ENCODE peak calls at places on chromosomes 2 and 18, in seven cellular contexts. P is neuronal stem cell, F is tibial artery, Q is right cardiac atrium, B is IMR-90, K is upper lobe of right lung, A is prostate gland. D is an unnamed sample.

GRCh38 chr18:45248240-45248903 is 366.9 kb upstream of the SLC14A2 start:
- DNase-seq in F (peak; percentile 64), K (no peak), B (peak; percentile 81), A (peak; percentile 51), Q (peak; percentile 42), P (no peak), D (peak; percentile 69)

GRCh38 chr18:61039251-61039650 is 294.0 kb upstream of the CDH20 start:
- DNase-seq in F (no peak), K (no peak), P (no peak), A (no peak), Q (no peak), B (no peak), D (no peak)

GRCh38 chr2:223772363-223772762 is 65.0 kb downstream of the AP1S3 start:
- DNase-seq in P (no peak), A (no peak), Q (no peak), F (no peak), B (no peak), K (no peak), D (no peak)

GRCh38 chr18:2908946-2909335 is 62.1 kb downstream of the EMILIN2 start:
- DNase-seq in B (no peak), K (no peak), A (no peak), Q (no peak), P (no peak), F (no peak), D (no peak)

GRCh38 chr2:219269362-219270054 is 9.7 kb upstream of the DNAJB2 start:
- DNase-seq in K (peak; percentile 69), A (no peak), F (no peak), P (no peak), B (no peak), Q (peak; percentile 48), D (no peak)

GRCh38 chr2:75238670-75239330 is 39.5 kb upstream of the TACR1 start:
- DNase-seq in F (no peak), B (peak; percentile 93), P (no peak), A (no peak), Q (no peak), K (no peak), D (peak; percentile 45)

GRCh38 chr2:225693259-225693658 is 293.7 kb downstream of the NYAP2 start:
- DNase-seq in A (no peak), B (no peak), P (no peak), K (no peak), F (no peak), Q (no peak), D (no peak)

GRCh38 chr2:133107436-133107835 is 437.4 kb upstream of the LYPD1 start:
- DNase-seq in B (no peak), Q (peak; percentile 30), P (no peak), F (no peak), K (no peak), A (no peak), D (no peak)

GRCh38 chr2:150212722-150213171 is 274.7 kb downstream of the RND3 start:
- DNase-seq in Q (no peak), B (peak; percentile 77), A (no peak), K (no peak), P (no peak), F (no peak), D (peak; percentile 17)

GRCh38 chr2:202566286-202566685 is 68.5 kb upstream of the FAM117B start:
- DNase-seq in F (no peak), P (no peak), Q (no peak), A (no peak), B (no peak), K (no peak), D (no peak)

GRCh38 chr2:73897240-73897583 is 4.4 kb downstream of the ACTG2 start:
- DNase-seq in A (no peak), F (no peak), P (no peak), K (no peak), B (no peak), Q (no peak), D (no peak)

GRCh38 chr2:33666879-33667278 is 67.8 kb upstream of the FAM98A start:
- DNase-seq in A (no peak), B (no peak), F (no peak), K (no peak), P (no peak), Q (no peak), D (no peak)

GRCh38 chr2:178205853-178206516 is 11.7 kb downstream of the OSBPL6 start:
- DNase-seq in A (no peak), P (no peak), B (peak; percentile 80), Q (no peak), K (no peak), F (no peak), D (peak; percentile 65)

GRCh38 chr18:50469380-50469781 is 90.5 kb upstream of the MAPK4 start:
- DNase-seq in B (no peak), Q (peak; percentile 62), F (peak; percentile 32), P (no peak), K (no peak), A (no peak), D (no peak)

GRCh38 chr2:79512442-79513401 is at the start of gene CTNNA2:
- DNase-seq in Q (peak; percentile 65), A (no peak), B (no peak), K (peak; percentile 69), P (peak; percentile 95), F (no peak), D (no peak)

GRCh38 chr18:22238036-22238435 is 68.6 kb downstream of the GATA6 start:
- DNase-seq in K (no peak), F (no peak), B (no peak), Q (no peak), P (no peak), A (no peak), D (no peak)

GRCh38 chr2:170284205-170284604 is 106.3 kb downstream of the MYO3B start:
- DNase-seq in B (no peak), F (no peak), Q (no peak), A (no peak), K (no peak), P (no peak), D (no peak)

GRCh38 chr2:3459185-3460015 is 59.9 kb downstream of the ADI1 start:
- DNase-seq in Q (peak; percentile 83), K (peak; percentile 91), F (no peak), B (no peak), P (no peak), A (no peak), D (no peak)

GRCh38 chr2:25960920-25961319 is 21.4 kb downstream of the KIF3C start:
- DNase-seq in K (no peak), B (peak; percentile 63), F (no peak), P (no peak), Q (no peak), A (no peak), D (peak; percentile 31)

GRCh38 chr18:4854664-4855063 is 342.4 kb downstream of the AKAIN1 start:
- DNase-seq in F (no peak), K (no peak), Q (no peak), P (no peak), B (no peak), A (no peak), D (no peak)
- H3K4me3 ChIP-seq in F (no peak overlapping the region), K (no peak overlapping the region), Q (no peak overlapping the region), P (no peak overlapping the region), B (no peak overlapping the region), A (no peak overlapping the region), D (no peak overlapping the region)

DNA sequence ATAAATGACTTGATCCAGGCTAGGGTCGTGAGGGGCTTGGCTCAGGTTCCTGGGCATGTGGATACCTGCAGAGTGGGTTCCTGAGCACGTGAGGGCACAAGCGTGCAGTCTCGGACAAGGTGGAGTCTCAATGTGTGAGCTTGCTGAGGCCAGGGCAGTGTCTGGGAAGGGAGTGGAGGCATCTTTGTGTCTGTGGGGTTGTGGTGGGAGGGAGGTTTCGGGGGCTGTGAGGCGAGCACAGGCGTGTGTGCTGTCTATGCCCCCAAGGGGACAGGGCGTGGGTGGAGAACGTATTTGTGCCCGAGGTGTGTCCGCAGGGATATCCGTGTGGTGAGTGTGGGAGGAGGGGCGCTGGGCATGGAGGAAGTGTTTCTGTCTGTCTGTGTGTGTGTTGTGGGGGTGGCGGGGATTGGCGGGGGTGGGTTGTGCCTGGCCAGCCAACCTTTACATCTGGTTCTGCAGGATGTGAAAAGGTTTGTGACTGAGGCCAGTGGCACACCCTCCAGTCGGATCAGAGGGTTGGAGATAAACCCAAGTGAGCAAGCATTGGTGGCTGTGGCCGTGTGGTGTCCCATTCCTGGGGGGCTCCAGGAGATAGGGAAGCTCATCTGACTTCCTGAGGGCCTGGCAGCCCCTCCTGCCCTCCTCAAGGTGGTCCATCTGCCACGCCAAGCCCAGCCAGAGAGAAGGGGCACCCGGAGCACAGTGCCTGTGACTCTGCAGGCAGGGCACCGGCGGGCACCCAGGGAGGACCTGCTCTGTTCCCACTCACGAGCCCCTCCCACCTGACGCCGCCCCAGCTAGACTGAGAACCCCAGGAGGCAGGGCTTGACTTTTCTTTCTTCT is 57.1 kb downstream of the ZFP36L2 start:
- DNase-seq in K (peak; percentile 77), P (no peak), F (no peak), A (peak; percentile 72), B (no peak), Q (peak; percentile 65), D (no peak)
- H3K27ac ChIP-seq in K (peak overlapping the region; percentile 74), P (no peak overlapping the region), F (no peak overlapping the region), A (peak overlapping the region; percentile 75), B (peak overlapping the region; percentile 16), Q (peak overlapping the region; percentile 3), D (no peak overlapping the region)

GRCh38 chr18:58556333-58557012 is 72.4 kb downstream of the ALPK2 start:
- DNase-seq in P (peak; percentile 50), A (no peak), K (no peak), Q (peak; percentile 76), F (no peak), B (no peak), D (no peak)
- H3K4me3 ChIP-seq in P (no peak overlapping the region), A (no peak overlapping the region), K (no peak overlapping the region), Q (no peak overlapping the region), F (no peak overlapping the region), B (no peak overlapping the region), D (no peak overlapping the region)

GRCh38 chr2:37786854-37787253 is 115.4 kb upstream of the CDC42EP3 start:
- DNase-seq in K (no peak), Q (no peak), A (peak; percentile 84), P (no peak), B (no peak), F (no peak), D (no peak)

GRCh38 chr2:37784071-37784758 is 112.8 kb upstream of the CDC42EP3 start:
- DNase-seq in Q (no peak), K (no peak), F (no peak), P (no peak), A (no peak), B (no peak), D (no peak)

GRCh38 chr2:37784759-37785149 is 113.3 kb upstream of the CDC42EP3 start:
- DNase-seq in F (no peak), B (no peak), P (no peak), K (no peak), Q (no peak), A (no peak), D (no peak)

GRCh38 chr2:37788602-37789209 is 117.3 kb upstream of the CDC42EP3 start:
- DNase-seq in F (no peak), B (no peak), A (no peak), K (no peak), Q (no peak), P (no peak), D (no peak)

DNA sequence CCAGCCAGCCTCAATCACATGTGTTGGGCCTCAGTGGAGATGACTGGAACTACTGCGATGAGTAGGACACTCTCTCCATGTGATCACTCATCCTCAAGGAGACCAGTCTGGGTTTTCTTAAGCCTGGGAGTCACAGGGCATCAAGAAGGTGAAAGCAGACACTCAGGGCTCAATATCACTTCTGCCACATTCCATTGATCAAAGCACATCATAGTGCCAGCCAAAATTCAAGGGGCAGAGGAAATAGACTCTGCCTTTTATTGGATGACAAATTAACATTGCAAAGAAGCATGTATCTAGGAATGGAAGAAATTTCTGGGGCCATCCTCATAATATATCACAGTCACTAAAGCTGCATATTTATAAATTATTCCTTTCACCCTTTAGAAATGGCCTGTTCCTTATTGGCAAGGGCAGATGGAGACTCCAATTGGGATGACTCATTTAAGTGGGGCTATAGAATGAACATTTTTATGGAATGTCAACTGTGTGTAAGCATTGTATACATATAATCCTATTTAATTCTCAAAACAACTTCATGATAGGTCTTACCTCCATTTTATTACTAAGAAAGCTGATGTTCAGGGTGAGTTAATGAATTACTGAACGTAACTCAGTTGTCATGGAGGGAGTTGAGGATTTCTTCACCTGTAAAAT is 114.8 kb upstream of the CDC42EP3 start:
- DNase-seq in Q (no peak), B (no peak), P (no peak), A (no peak), K (no peak), F (no peak), D (no peak)
- H3K27ac ChIP-seq in Q (no peak overlapping the region), B (no peak overlapping the region), P (no peak overlapping the region), A (no peak overlapping the region), K (no peak overlapping the region), F (no peak overlapping the region), D (no peak overlapping the region)

D was measured in brain microvascular endothelial cell.